ENCODE peak calls at places on chromosomes 7 and 10, in seven cellular contexts. H is upper lobe of right lung, D is psoas muscle, F is HCT116, V is cardiac muscle cell, Q is SJSA1, P is mesendoderm. S is an unnamed sample.
A peak's percentile ranks its signal among the peaks of the same experiment; 100 is the strongest.

GRCh38 chr7:66629222-66629658 is 559 bp downstream of the KCTD7 start:
- DNase-seq in H (no peak), P (no peak), F (no peak), V (no peak), D (no peak), Q (no peak), S (peak; percentile 57)

GRCh38 chr7:13508586-13508985 is 480.9 kb downstream of the ETV1 start:
- DNase-seq in P (no peak), F (no peak), D (no peak), Q (no peak), H (no peak), V (peak; percentile 14), S (no peak)

GRCh38 chr7:138979226-138979979 is 1.8 kb downstream of the KIAA1549 start:
- DNase-seq in V (no peak), P (peak; percentile 33), H (no peak), D (no peak), Q (no peak), F (peak; percentile 10), S (no peak)

GRCh38 chr7:7565746-7566650 is 686 bp upstream of the MIOS start:
- DNase-seq in H (no peak), D (peak; percentile 23), V (no peak), Q (no peak), P (peak; percentile 57), F (peak; percentile 33), S (peak; percentile 58)

GRCh38 chr7:148044173-148044572 is 546.4 kb upstream of the C7orf33 start:
- DNase-seq in P (no peak), H (no peak), F (no peak), D (no peak), V (no peak), Q (no peak), S (no peak)

GRCh38 chr10:80357000-80357803 is 621 bp downstream of the DYDC2 start:
- DNase-seq in D (no peak), F (no peak), Q (no peak), V (peak; percentile 58), H (no peak), P (peak; percentile 73), S (no peak)

GRCh38 chr7:134892002-134892693 is 94.2 kb upstream of the AGBL3 start:
- DNase-seq in P (no peak), H (no peak), V (no peak), F (no peak), D (no peak), Q (no peak), S (no peak)

GRCh38 chr10:48651839-48652238 is 32.8 kb upstream of the WDFY4 start:
- DNase-seq in H (no peak), F (no peak), V (no peak), Q (no peak), D (no peak), P (no peak), S (no peak)

GRCh38 chr10:132363921-132364593 is 32.1 kb downstream of the LRRC27 start:
- DNase-seq in P (peak; percentile 43), Q (no peak), V (peak; percentile 21), D (no peak), F (no peak), H (peak; percentile 59), S (no peak)

GRCh38 chr10:70903262-70903921 is 15.0 kb upstream of the PCBD1 start:
- DNase-seq in D (peak; percentile 57), H (no peak), V (peak; percentile 74), P (peak; percentile 72), Q (peak; percentile 42), F (no peak), S (peak; percentile 73)

GRCh38 chr7:158000160-158000559 is 587.5 kb downstream of the PTPRN2 start:
- DNase-seq in D (no peak), Q (no peak), P (peak; percentile 23), H (no peak), V (no peak), F (peak; percentile 28), S (no peak)

GRCh38 chr7:2815523-2816240 is 28.4 kb downstream of the GNA12 start:
- DNase-seq in F (no peak), Q (no peak), P (no peak), D (no peak), H (no peak), V (no peak), S (no peak)
- H3K4me1 ChIP-seq in F (peaks cover 2% of the 10 kb centered on the region), Q (peaks cover 80% of the 10 kb centered on the region), P (no peaks in the 10 kb centered on the region), D (peaks cover 15% of the 10 kb centered on the region), H (peaks cover 49% of the 10 kb centered on the region), V (peaks cover 11% of the 10 kb centered on the region), S (peaks cover 11% of the 10 kb centered on the region)

DNA sequence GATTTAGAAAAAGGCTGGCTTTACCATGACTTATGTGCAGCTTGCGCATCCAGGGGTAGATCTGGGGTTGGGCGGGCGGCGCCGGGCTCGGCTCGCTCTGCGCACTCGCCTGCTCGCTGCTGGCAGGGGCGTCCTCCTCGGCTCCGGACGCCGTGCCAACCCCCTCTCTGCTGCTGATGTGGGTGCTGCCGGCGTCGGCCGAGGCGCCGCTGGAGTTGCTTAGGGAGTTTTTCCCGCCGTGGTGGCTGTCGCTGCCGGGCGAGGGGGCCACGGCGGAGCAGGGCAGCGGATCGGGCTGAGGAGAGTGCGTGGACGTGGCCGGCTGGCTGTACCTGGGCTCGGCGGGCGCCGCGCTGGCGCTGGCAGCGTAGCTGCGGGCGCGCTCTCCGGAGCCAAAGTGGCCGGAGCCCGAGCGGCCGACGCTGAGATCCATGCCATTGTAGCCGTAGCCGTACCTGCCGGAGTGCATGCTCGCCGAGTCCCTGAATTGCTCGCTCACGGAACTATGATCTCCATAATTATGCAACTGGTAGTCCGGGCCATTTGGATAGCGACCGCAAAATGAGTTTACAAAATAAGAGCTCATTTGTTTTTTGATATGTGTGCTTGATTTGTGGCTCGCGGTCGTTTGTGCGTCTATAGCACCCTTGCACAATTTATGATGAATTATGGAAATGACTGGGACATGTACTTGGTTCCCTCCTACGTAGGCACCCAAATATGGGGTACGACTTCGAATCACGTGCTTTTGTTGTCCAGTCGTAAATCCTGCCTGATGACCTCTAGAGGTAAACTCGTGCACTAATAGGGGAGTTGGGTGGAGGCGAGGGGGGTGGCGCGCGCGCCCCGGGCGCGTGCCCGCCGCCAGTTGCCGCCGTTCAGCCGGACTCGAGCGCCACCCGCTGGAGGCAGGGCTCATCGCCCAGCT is at the start of gene HOXA5:
- DNase-seq in H (peak; percentile 77), D (peak; percentile 84), V (no peak), P (peak; percentile 92), Q (peak; percentile 77), F (no peak), S (peak; percentile 84)
- H3K36me3 ChIP-seq in H (no peaks in the 10 kb centered on the region), D (peaks cover 37% of the 10 kb centered on the region), V (no peaks in the 10 kb centered on the region), P (no peaks in the 10 kb centered on the region), Q (peaks cover 12% of the 10 kb centered on the region), F (peaks cover 12% of the 10 kb centered on the region), S (no peaks in the 10 kb centered on the region)

GRCh38 chr10:102648269-102648888 is 4.1 kb downstream of the TRIM8 start:
- DNase-seq in D (peak; percentile 14), V (no peak), F (no peak), H (no peak), Q (no peak), P (no peak), S (no peak)

GRCh38 chr10:102645741-102646609 is 1.7 kb downstream of the TRIM8 start:
- DNase-seq in Q (peak; percentile 97), F (peak; percentile 82), P (peak; percentile 83), H (peak; percentile 96), V (peak; percentile 68), D (peak; percentile 93), S (peak; percentile 86)

GRCh38 chr10:102647433-102648268 is 3.4 kb downstream of the TRIM8 start:
- DNase-seq in Q (no peak), P (no peak), V (no peak), D (peak; percentile 11), F (no peak), H (no peak), S (no peak)

GRCh38 chr10:102645388-102645740 is 1.1 kb downstream of the TRIM8 start:
- DNase-seq in Q (peak; percentile 83), D (peak; percentile 77), F (peak; percentile 39), V (peak; percentile 68), P (peak; percentile 68), H (peak; percentile 86), S (peak; percentile 79)

GRCh38 chr10:102646610-102647432 is 2.5 kb downstream of the TRIM8 start:
- DNase-seq in Q (no peak), D (peak; percentile 60), F (peak; percentile 32), V (peak; percentile 82), H (peak; percentile 85), P (no peak), S (peak; percentile 72)
- H3K4me3 ChIP-seq in Q (peak overlapping the region; percentile 93), D (peak overlapping the region; percentile 94), F (peak overlapping the region; percentile 79), V (peak overlapping the region; percentile 74), H (peak overlapping the region; percentile 85), P (no peak overlapping the region), S (no peak overlapping the region)

GRCh38 chr10:124728071-124728829 is 15.9 kb downstream of the FAM53B start:
- DNase-seq in D (peak; percentile 47), V (no peak), F (no peak), P (peak; percentile 83), Q (no peak), H (peak; percentile 63), S (peak; percentile 62)
- H3K4me1 ChIP-seq in D (peaks cover 82% of the 10 kb centered on the region), V (peaks cover 20% of the 10 kb centered on the region), F (peaks cover 11% of the 10 kb centered on the region), P (peaks cover 12% of the 10 kb centered on the region), Q (peaks cover 20% of the 10 kb centered on the region), H (peaks cover 58% of the 10 kb centered on the region), S (peaks cover 86% of the 10 kb centered on the region)

GRCh38 chr10:92505044-92505443 is 68.8 kb downstream of the IDE start:
- DNase-seq in F (no peak), P (no peak), V (no peak), D (no peak), H (no peak), Q (no peak), S (no peak)
- H3K36me3 ChIP-seq in F (no peaks in the 10 kb centered on the region), P (no peaks in the 10 kb centered on the region), V (peaks cover 14% of the 10 kb centered on the region), D (peaks cover 98% of the 10 kb centered on the region), H (peaks cover 94% of the 10 kb centered on the region), Q (peaks cover 58% of the 10 kb centered on the region), S (no peaks in the 10 kb centered on the region)

S was measured in mucosa of descending colon.